ENCODE peak calls at places on chromosome 11, in six cellular contexts. One of them, this sample, is unnamed.
A peak's percentile ranks its signal among the peaks of the same experiment; 100 is the strongest.

GRCh38 chr11:115941481-115941993 is 437.3 kb upstream of the CADM1 start:
- DNase-seq in naive thymus-derived CD4-positive, alpha-beta T cell: no peak
- DNase-seq in PC-9: no peak
- DNase-seq in AG10803: no peak
- DNase-seq in spleen: no peak
- DNase-seq in cardiac fibroblast: peak; percentile 63
- DNase-seq in this sample: peak; percentile 97

GRCh38 chr11:1647901-1648721 is 18.5 kb downstream of the KRTAP5-5 start:
- DNase-seq in naive thymus-derived CD4-positive, alpha-beta T cell: no peak
- DNase-seq in spleen: peak; percentile 56
- DNase-seq in AG10803: no peak
- DNase-seq in cardiac fibroblast: no peak
- DNase-seq in PC-9: no peak
- DNase-seq in this sample: no peak

GRCh38 chr11:2943711-2944118 is 14.5 kb upstream of the PHLDA2 start:
- DNase-seq in cardiac fibroblast: no peak
- DNase-seq in PC-9: no peak
- DNase-seq in spleen: peak; percentile 74
- DNase-seq in naive thymus-derived CD4-positive, alpha-beta T cell: no peak
- DNase-seq in AG10803: no peak
- DNase-seq in this sample: no peak

GRCh38 chr11:25596701-25597100 is 735.2 kb upstream of the ANO3 start:
- DNase-seq in PC-9: no peak
- DNase-seq in spleen: no peak
- DNase-seq in naive thymus-derived CD4-positive, alpha-beta T cell: no peak
- DNase-seq in AG10803: no peak
- DNase-seq in cardiac fibroblast: no peak
- DNase-seq in this sample: no peak

GRCh38 chr11:96863520-96863919 is 473.7 kb downstream of the JRKL start:
- DNase-seq in spleen: no peak
- DNase-seq in PC-9: no peak
- DNase-seq in AG10803: no peak
- DNase-seq in cardiac fibroblast: peak; percentile 64
- DNase-seq in naive thymus-derived CD4-positive, alpha-beta T cell: no peak
- DNase-seq in this sample: no peak

GRCh38 chr11:65593518-65594414 is 1.8 kb downstream of the KCNK7 start:
- DNase-seq in naive thymus-derived CD4-positive, alpha-beta T cell: peak; percentile 35
- DNase-seq in spleen: no peak
- DNase-seq in PC-9: peak; percentile 29
- DNase-seq in cardiac fibroblast: peak; percentile 48
- DNase-seq in AG10803: no peak
- DNase-seq in this sample: no peak

GRCh38 chr11:76232026-76232665 is 25.8 kb upstream of the WNT11 start:
- DNase-seq in cardiac fibroblast: no peak
- DNase-seq in PC-9: no peak
- DNase-seq in spleen: no peak
- DNase-seq in AG10803: no peak
- DNase-seq in naive thymus-derived CD4-positive, alpha-beta T cell: peak; percentile 53
- DNase-seq in this sample: no peak

GRCh38 chr11:120335928-120336640 is at the start of gene ARHGEF12:
- DNase-seq in PC-9: peak; percentile 88
- DNase-seq in spleen: peak; percentile 96
- DNase-seq in cardiac fibroblast: peak; percentile 99
- DNase-seq in naive thymus-derived CD4-positive, alpha-beta T cell: peak; percentile 46
- DNase-seq in AG10803: peak; percentile 99
- DNase-seq in this sample: peak; percentile 99

GRCh38 chr11:66289548-66290331 is 797 bp upstream of the YIF1A start:
- DNase-seq in naive thymus-derived CD4-positive, alpha-beta T cell: peak; percentile 82
- DNase-seq in spleen: no peak
- DNase-seq in AG10803: no peak
- DNase-seq in cardiac fibroblast: no peak
- DNase-seq in PC-9: no peak
- DNase-seq in this sample: no peak

GRCh38 chr11:109121173-109121938 is 300.6 kb upstream of the C11orf87 start:
- DNase-seq in naive thymus-derived CD4-positive, alpha-beta T cell: no peak
- DNase-seq in cardiac fibroblast: no peak
- DNase-seq in spleen: no peak
- DNase-seq in PC-9: no peak
- DNase-seq in AG10803: no peak
- DNase-seq in this sample: no peak

GRCh38 chr11:109120341-109120740 is 301.6 kb upstream of the C11orf87 start:
- DNase-seq in naive thymus-derived CD4-positive, alpha-beta T cell: no peak
- DNase-seq in PC-9: no peak
- DNase-seq in spleen: no peak
- DNase-seq in AG10803: no peak
- DNase-seq in cardiac fibroblast: no peak
- DNase-seq in this sample: no peak

GRCh38 chr11:109123811-109124787 is 297.9 kb upstream of the C11orf87 start:
- DNase-seq in PC-9: no peak
- DNase-seq in AG10803: peak; percentile 52
- DNase-seq in naive thymus-derived CD4-positive, alpha-beta T cell: no peak
- DNase-seq in cardiac fibroblast: peak; percentile 58
- DNase-seq in spleen: no peak
- DNase-seq in this sample: peak; percentile 52
- H3K4me3 ChIP-seq in PC-9: no peak overlapping the region
- H3K4me3 ChIP-seq in AG10803: no peak overlapping the region
- H3K4me3 ChIP-seq in naive thymus-derived CD4-positive, alpha-beta T cell: no peak overlapping the region
- H3K4me3 ChIP-seq in cardiac fibroblast: no peak overlapping the region
- H3K4me3 ChIP-seq in spleen: no peak overlapping the region
- H3K4me3 ChIP-seq in this sample: no peak overlapping the region

GRCh38 chr11:125378083-125378482 is 118.0 kb downstream of the FEZ1 start:
- DNase-seq in cardiac fibroblast: no peak
- DNase-seq in spleen: peak; percentile 37
- DNase-seq in naive thymus-derived CD4-positive, alpha-beta T cell: no peak
- DNase-seq in AG10803: no peak
- DNase-seq in PC-9: no peak
- DNase-seq in this sample: no peak

GRCh38 chr11:125374398-125374797 is 121.7 kb downstream of the FEZ1 start:
- DNase-seq in cardiac fibroblast: no peak
- DNase-seq in naive thymus-derived CD4-positive, alpha-beta T cell: no peak
- DNase-seq in spleen: peak; percentile 30
- DNase-seq in PC-9: no peak
- DNase-seq in AG10803: no peak
- DNase-seq in this sample: no peak

GRCh38 chr11:125376856-125377255 is 119.2 kb downstream of the FEZ1 start:
- DNase-seq in AG10803: no peak
- DNase-seq in PC-9: no peak
- DNase-seq in spleen: no peak
- DNase-seq in cardiac fibroblast: no peak
- DNase-seq in naive thymus-derived CD4-positive, alpha-beta T cell: no peak
- DNase-seq in this sample: peak; percentile 8

GRCh38 chr11:125375146-125375545 is 120.9 kb downstream of the FEZ1 start:
- DNase-seq in PC-9: no peak
- DNase-seq in naive thymus-derived CD4-positive, alpha-beta T cell: no peak
- DNase-seq in cardiac fibroblast: no peak
- DNase-seq in AG10803: no peak
- DNase-seq in spleen: no peak
- DNase-seq in this sample: peak; percentile 2

DNA sequence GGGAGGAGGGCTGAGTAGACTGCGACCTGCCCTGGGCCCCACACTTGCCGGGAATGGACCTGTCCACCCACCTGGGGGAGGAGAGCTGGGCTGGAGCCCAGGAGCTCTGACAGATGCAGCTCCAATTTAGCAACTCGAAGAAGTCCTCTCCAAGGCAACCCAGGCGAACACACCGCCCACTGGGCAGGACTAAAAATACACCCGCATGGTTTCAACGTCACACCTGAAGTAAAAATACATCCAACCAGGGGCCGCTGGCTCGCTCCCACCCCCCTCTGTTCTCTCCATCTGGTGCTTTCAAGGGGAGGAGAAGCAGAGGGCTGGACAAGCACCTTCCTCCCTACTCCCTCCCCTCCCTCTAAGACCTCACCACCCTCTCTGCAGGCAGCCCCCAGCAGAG is 119.9 kb downstream of the FEZ1 start:
- DNase-seq in spleen: peak; percentile 63
- DNase-seq in PC-9: no peak
- DNase-seq in naive thymus-derived CD4-positive, alpha-beta T cell: no peak
- DNase-seq in AG10803: no peak
- DNase-seq in cardiac fibroblast: peak; percentile 47
- DNase-seq in this sample: peak; percentile 7
- H3K4me3 ChIP-seq in spleen: no peak overlapping the region
- H3K4me3 ChIP-seq in PC-9: no peak overlapping the region
- H3K4me3 ChIP-seq in naive thymus-derived CD4-positive, alpha-beta T cell: no peak overlapping the region
- H3K4me3 ChIP-seq in AG10803: no peak overlapping the region
- H3K4me3 ChIP-seq in cardiac fibroblast: no peak overlapping the region
- H3K4me3 ChIP-seq in this sample: no peak overlapping the region

DNA sequence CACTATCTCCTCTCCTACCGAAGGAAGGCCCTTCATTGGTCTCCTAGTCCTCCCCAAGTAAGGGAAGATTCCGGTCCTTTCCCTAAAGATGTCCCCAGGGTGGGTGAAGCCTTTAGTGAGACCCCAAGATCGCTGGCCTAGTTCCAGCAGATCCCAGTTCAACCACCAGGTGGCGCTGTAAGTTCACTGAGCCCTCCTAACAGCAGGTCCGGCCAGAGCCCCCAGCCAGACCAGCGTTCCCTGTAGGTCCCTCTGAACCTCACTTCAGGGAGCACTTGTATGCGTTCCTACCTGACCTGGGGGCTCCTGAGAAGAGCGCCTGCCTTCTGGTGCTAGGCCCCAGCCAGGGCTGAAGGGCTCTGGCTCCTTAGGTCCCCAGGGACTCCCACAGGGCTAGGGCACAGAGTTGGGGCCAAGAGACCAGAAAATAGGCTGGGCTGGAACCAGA is 38.1 kb downstream of the LMO1 start:
- DNase-seq in PC-9: peak; percentile 57
- DNase-seq in naive thymus-derived CD4-positive, alpha-beta T cell: peak; percentile 19
- DNase-seq in AG10803: peak; percentile 37
- DNase-seq in spleen: peak; percentile 89
- DNase-seq in cardiac fibroblast: peak; percentile 69
- DNase-seq in this sample: peak; percentile 57
- H3K4me3 ChIP-seq in PC-9: no peak overlapping the region
- H3K4me3 ChIP-seq in naive thymus-derived CD4-positive, alpha-beta T cell: no peak overlapping the region
- H3K4me3 ChIP-seq in AG10803: no peak overlapping the region
- H3K4me3 ChIP-seq in spleen: no peak overlapping the region
- H3K4me3 ChIP-seq in cardiac fibroblast: no peak overlapping the region
- H3K4me3 ChIP-seq in this sample: no peak overlapping the region

DNA sequence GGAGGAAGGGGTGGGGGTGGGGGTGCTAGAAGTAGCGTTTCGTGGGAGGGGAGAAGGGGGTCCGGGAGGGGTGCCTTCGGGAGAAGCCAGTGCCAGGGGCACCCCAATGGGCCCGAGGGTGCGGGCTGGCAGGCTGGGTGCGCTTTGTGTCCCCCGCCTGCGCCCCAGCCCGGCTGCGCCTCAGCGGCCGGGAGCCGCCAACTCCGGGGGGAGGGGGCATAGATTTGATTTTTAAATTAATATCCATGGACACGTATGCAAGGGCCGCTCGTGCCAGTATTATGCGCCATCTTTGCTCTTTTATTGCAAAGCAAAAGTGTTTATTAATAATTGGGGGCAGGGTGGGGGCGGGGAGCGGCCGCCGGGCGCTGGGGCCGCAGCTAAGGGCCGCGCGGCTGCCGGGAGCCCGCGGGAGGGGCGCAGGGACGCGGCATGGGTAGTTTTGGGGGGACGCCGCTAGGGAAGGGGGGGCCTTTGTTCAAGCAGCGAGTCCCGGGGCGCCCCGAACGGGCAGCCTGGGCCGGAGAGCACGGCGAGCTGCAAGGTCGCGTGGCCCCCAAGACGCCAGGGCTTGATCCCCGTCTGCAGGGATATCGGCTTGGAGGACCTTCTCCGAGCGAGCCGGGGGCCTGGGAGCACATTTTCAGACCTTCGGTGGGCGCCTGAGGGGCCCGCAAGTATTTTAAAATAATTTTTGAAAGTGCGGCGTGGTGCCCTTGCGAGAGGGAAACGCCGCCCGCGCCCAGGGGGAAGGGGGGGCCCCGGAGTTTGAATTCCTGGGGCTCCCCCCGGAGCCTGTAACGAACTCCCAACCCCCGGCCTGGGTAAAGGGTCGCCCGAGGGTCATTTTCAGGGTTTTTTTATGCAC is 959 bp downstream of the CCND1 start:
- DNase-seq in spleen: peak; percentile 79
- DNase-seq in AG10803: no peak
- DNase-seq in PC-9: no peak
- DNase-seq in cardiac fibroblast: peak; percentile 43
- DNase-seq in naive thymus-derived CD4-positive, alpha-beta T cell: no peak
- DNase-seq in this sample: no peak
- H3K4me3 ChIP-seq in spleen: peak overlapping the region; percentile 88
- H3K4me3 ChIP-seq in AG10803: peak overlapping the region; percentile 98
- H3K4me3 ChIP-seq in PC-9: peak overlapping the region; percentile 99
- H3K4me3 ChIP-seq in cardiac fibroblast: peak overlapping the region; percentile 85
- H3K4me3 ChIP-seq in naive thymus-derived CD4-positive, alpha-beta T cell: peak overlapping the region; percentile 61
- H3K4me3 ChIP-seq in this sample: peak overlapping the region; percentile 89

DNA sequence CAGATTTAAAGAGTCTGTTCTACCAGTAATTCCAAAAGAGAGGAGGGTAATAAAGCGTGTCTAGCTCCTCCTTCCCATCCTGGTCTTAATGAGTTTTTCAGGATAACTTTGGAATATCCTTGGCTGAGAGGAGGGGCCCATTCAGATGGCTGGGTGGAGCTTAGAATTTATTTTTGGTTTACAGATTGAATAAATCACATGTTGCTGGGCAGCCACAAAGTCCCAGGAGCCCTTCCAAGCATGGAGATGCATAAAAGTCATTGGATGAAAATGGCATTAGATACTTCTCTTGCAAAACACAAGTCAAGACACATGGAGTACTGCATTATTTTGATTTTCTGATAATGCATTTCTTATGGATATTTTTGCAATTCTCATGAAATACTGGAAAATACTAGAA is 139.0 kb downstream of the TRPC6 start:
- DNase-seq in AG10803: peak; percentile 75
- DNase-seq in cardiac fibroblast: no peak
- DNase-seq in spleen: no peak
- DNase-seq in PC-9: no peak
- DNase-seq in naive thymus-derived CD4-positive, alpha-beta T cell: no peak
- DNase-seq in this sample: no peak
- H3K4me3 ChIP-seq in AG10803: no peak overlapping the region
- H3K4me3 ChIP-seq in cardiac fibroblast: no peak overlapping the region
- H3K4me3 ChIP-seq in spleen: no peak overlapping the region
- H3K4me3 ChIP-seq in PC-9: no peak overlapping the region
- H3K4me3 ChIP-seq in naive thymus-derived CD4-positive, alpha-beta T cell: no peak overlapping the region
- H3K4me3 ChIP-seq in this sample: no peak overlapping the region

DNA sequence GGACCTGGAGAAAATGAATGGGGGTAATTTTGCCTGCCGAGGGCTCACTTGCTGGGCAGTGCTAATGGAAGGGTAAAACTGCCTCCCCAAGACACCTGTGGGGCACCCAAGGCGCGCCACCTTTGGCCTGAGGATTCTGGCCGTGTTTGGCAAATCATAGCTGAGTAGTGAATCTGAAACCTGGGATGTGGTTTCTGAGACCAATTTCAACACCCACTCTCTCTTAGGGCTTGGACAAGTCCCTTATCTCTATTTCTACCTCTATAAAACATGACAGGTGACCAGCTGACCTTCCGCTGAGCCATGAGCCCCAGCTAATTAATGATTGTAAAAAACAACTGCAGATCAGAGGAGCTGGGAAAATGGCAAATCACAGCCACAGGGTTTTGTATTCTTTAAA is 1.5 kb upstream of the PACSIN3 start:
- DNase-seq in AG10803: no peak
- DNase-seq in spleen: no peak
- DNase-seq in naive thymus-derived CD4-positive, alpha-beta T cell: no peak
- DNase-seq in PC-9: no peak
- DNase-seq in cardiac fibroblast: no peak
- DNase-seq in this sample: no peak
- H3K4me3 ChIP-seq in AG10803: peak overlapping the region; percentile 52
- H3K4me3 ChIP-seq in spleen: no peak overlapping the region
- H3K4me3 ChIP-seq in naive thymus-derived CD4-positive, alpha-beta T cell: no peak overlapping the region
- H3K4me3 ChIP-seq in PC-9: peak overlapping the region; percentile 77
- H3K4me3 ChIP-seq in cardiac fibroblast: no peak overlapping the region
- H3K4me3 ChIP-seq in this sample: peak overlapping the region; percentile 65

GRCh38 chr11:4606231-4607015 is 1.6 kb downstream of the TRIM68 start:
- DNase-seq in spleen: no peak
- DNase-seq in cardiac fibroblast: peak; percentile 42
- DNase-seq in AG10803: peak; percentile 39
- DNase-seq in naive thymus-derived CD4-positive, alpha-beta T cell: no peak
- DNase-seq in PC-9: no peak
- DNase-seq in this sample: peak; percentile 39
- H3K4me3 ChIP-seq in spleen: no peak overlapping the region
- H3K4me3 ChIP-seq in cardiac fibroblast: no peak overlapping the region
- H3K4me3 ChIP-seq in AG10803: peak overlapping the region; percentile 82
- H3K4me3 ChIP-seq in naive thymus-derived CD4-positive, alpha-beta T cell: peak overlapping the region; percentile 80
- H3K4me3 ChIP-seq in PC-9: no peak overlapping the region
- H3K4me3 ChIP-seq in this sample: no peak overlapping the region

GRCh38 chr11:73072935-73073481 is 69.1 kb downstream of the FCHSD2 start:
- DNase-seq in cardiac fibroblast: peak; percentile 65
- DNase-seq in PC-9: peak; percentile 21
- DNase-seq in AG10803: peak; percentile 34
- DNase-seq in naive thymus-derived CD4-positive, alpha-beta T cell: no peak
- DNase-seq in spleen: no peak
- DNase-seq in this sample: peak; percentile 31
- H3K4me3 ChIP-seq in cardiac fibroblast: no peak overlapping the region
- H3K4me3 ChIP-seq in PC-9: peak overlapping the region; percentile 28
- H3K4me3 ChIP-seq in AG10803: no peak overlapping the region
- H3K4me3 ChIP-seq in naive thymus-derived CD4-positive, alpha-beta T cell: no peak overlapping the region
- H3K4me3 ChIP-seq in spleen: no peak overlapping the region
- H3K4me3 ChIP-seq in this sample: no peak overlapping the region

This sample was measured in astrocyte of the spinal cord.